ENCODE peak calls at places on chromosomes 2 and 18, in ten cellular contexts. One of them, this sample, is unnamed. For H3K4me1, the result is how much of the 10 kb centered on the place peaks cover.

GRCh38 chr2:212854116-212854515 is 297.3 kb downstream of the IKZF2 start:
- DNase-seq in colonic mucosa: no peak
- DNase-seq in naive thymus-derived CD4-positive, alpha-beta T cell: no peak
- DNase-seq in adrenal gland: no peak
- DNase-seq in DND-41: no peak
- DNase-seq in thoracic aorta: no peak
- DNase-seq in heart right ventricle: no peak
- DNase-seq in tibial artery: no peak
- DNase-seq in SJSA1: no peak
- DNase-seq in hepatocyte: no peak
- DNase-seq in this sample: no peak

GRCh38 chr2:179272406-179273192 is 8.0 kb upstream of the SESTD1 start:
- DNase-seq in colonic mucosa: no peak
- DNase-seq in naive thymus-derived CD4-positive, alpha-beta T cell: no peak
- DNase-seq in adrenal gland: no peak
- DNase-seq in DND-41: no peak
- DNase-seq in thoracic aorta: no peak
- DNase-seq in heart right ventricle: no peak
- DNase-seq in tibial artery: no peak
- DNase-seq in SJSA1: no peak
- DNase-seq in hepatocyte: peak
- DNase-seq in this sample: no peak

GRCh38 chr2:216044883-216045499 is 31.6 kb upstream of the MREG start:
- DNase-seq in colonic mucosa: no peak
- DNase-seq in naive thymus-derived CD4-positive, alpha-beta T cell: no peak
- DNase-seq in adrenal gland: no peak
- DNase-seq in DND-41: no peak
- DNase-seq in thoracic aorta: no peak
- DNase-seq in heart right ventricle: no peak
- DNase-seq in tibial artery: no peak
- DNase-seq in SJSA1: no peak
- DNase-seq in hepatocyte: no peak
- DNase-seq in this sample: no peak

GRCh38 chr2:241777686-241778627 is 1.3 kb downstream of the GAL3ST2 start:
- DNase-seq in colonic mucosa: peak
- DNase-seq in naive thymus-derived CD4-positive, alpha-beta T cell: no peak
- DNase-seq in adrenal gland: no peak
- DNase-seq in DND-41: no peak
- DNase-seq in thoracic aorta: no peak
- DNase-seq in heart right ventricle: no peak
- DNase-seq in tibial artery: no peak
- DNase-seq in SJSA1: peak
- DNase-seq in hepatocyte: no peak
- DNase-seq in this sample: no peak

GRCh38 chr18:21489919-21490495 is 110.5 kb downstream of the ESCO1 start:
- DNase-seq in colonic mucosa: no peak
- DNase-seq in naive thymus-derived CD4-positive, alpha-beta T cell: no peak
- DNase-seq in adrenal gland: no peak
- DNase-seq in DND-41: no peak
- DNase-seq in thoracic aorta: no peak
- DNase-seq in heart right ventricle: no peak
- DNase-seq in tibial artery: no peak
- DNase-seq in SJSA1: no peak
- DNase-seq in hepatocyte: no peak
- DNase-seq in this sample: no peak

GRCh38 chr18:10927290-10927979 is 221.9 kb downstream of the PIEZO2 start:
- DNase-seq in colonic mucosa: no peak
- DNase-seq in naive thymus-derived CD4-positive, alpha-beta T cell: no peak
- DNase-seq in adrenal gland: no peak
- DNase-seq in DND-41: no peak
- DNase-seq in thoracic aorta: no peak
- DNase-seq in heart right ventricle: no peak
- DNase-seq in tibial artery: no peak
- DNase-seq in SJSA1: peak
- DNase-seq in hepatocyte: no peak
- DNase-seq in this sample: no peak

GRCh38 chr2:207475546-207475945 is 54.2 kb upstream of the CREB1 start:
- DNase-seq in colonic mucosa: no peak
- DNase-seq in naive thymus-derived CD4-positive, alpha-beta T cell: no peak
- DNase-seq in adrenal gland: no peak
- DNase-seq in DND-41: no peak
- DNase-seq in thoracic aorta: no peak
- DNase-seq in heart right ventricle: no peak
- DNase-seq in tibial artery: no peak
- DNase-seq in SJSA1: no peak
- DNase-seq in hepatocyte: no peak
- DNase-seq in this sample: no peak

GRCh38 chr2:27833931-27834330 is 56.3 kb downstream of the RBKS start:
- DNase-seq in colonic mucosa: no peak
- DNase-seq in naive thymus-derived CD4-positive, alpha-beta T cell: no peak
- DNase-seq in adrenal gland: no peak
- DNase-seq in DND-41: no peak
- DNase-seq in thoracic aorta: no peak
- DNase-seq in heart right ventricle: no peak
- DNase-seq in tibial artery: no peak
- DNase-seq in SJSA1: no peak
- DNase-seq in hepatocyte: no peak
- DNase-seq in this sample: no peak

GRCh38 chr2:170002096-170002495 is 174.8 kb downstream of the UBR3 start:
- DNase-seq in colonic mucosa: no peak
- DNase-seq in naive thymus-derived CD4-positive, alpha-beta T cell: no peak
- DNase-seq in adrenal gland: no peak
- DNase-seq in DND-41: no peak
- DNase-seq in thoracic aorta: no peak
- DNase-seq in heart right ventricle: no peak
- DNase-seq in tibial artery: no peak
- DNase-seq in SJSA1: no peak
- DNase-seq in hepatocyte: no peak
- DNase-seq in this sample: no peak

GRCh38 chr2:15313657-15314056 is 247.5 kb downstream of the NBAS start:
- DNase-seq in colonic mucosa: no peak
- DNase-seq in naive thymus-derived CD4-positive, alpha-beta T cell: no peak
- DNase-seq in adrenal gland: no peak
- DNase-seq in DND-41: peak
- DNase-seq in thoracic aorta: no peak
- DNase-seq in heart right ventricle: no peak
- DNase-seq in tibial artery: no peak
- DNase-seq in SJSA1: no peak
- DNase-seq in hepatocyte: no peak
- DNase-seq in this sample: no peak

GRCh38 chr18:54835944-54836343 is 7.7 kb downstream of the RAB27B start:
- DNase-seq in colonic mucosa: no peak
- DNase-seq in naive thymus-derived CD4-positive, alpha-beta T cell: no peak
- DNase-seq in adrenal gland: no peak
- DNase-seq in DND-41: peak
- DNase-seq in thoracic aorta: no peak
- DNase-seq in heart right ventricle: no peak
- DNase-seq in tibial artery: no peak
- DNase-seq in SJSA1: no peak
- DNase-seq in hepatocyte: no peak
- DNase-seq in this sample: no peak

GRCh38 chr2:172342611-172343010 is 84.8 kb upstream of the ITGA6 start:
- DNase-seq in colonic mucosa: no peak
- DNase-seq in naive thymus-derived CD4-positive, alpha-beta T cell: no peak
- DNase-seq in adrenal gland: no peak
- DNase-seq in DND-41: no peak
- DNase-seq in thoracic aorta: no peak
- DNase-seq in heart right ventricle: no peak
- DNase-seq in tibial artery: no peak
- DNase-seq in SJSA1: no peak
- DNase-seq in hepatocyte: no peak
- DNase-seq in this sample: no peak

GRCh38 chr2:240024766-240025165 is 376 bp downstream of the NDUFA10 start:
- DNase-seq in colonic mucosa: no peak
- DNase-seq in naive thymus-derived CD4-positive, alpha-beta T cell: no peak
- DNase-seq in adrenal gland: no peak
- DNase-seq in DND-41: peak
- DNase-seq in thoracic aorta: no peak
- DNase-seq in heart right ventricle: no peak
- DNase-seq in tibial artery: no peak
- DNase-seq in SJSA1: no peak
- DNase-seq in hepatocyte: peak
- DNase-seq in this sample: no peak

GRCh38 chr2:40534528-40534927 is 82.6 kb upstream of the SLC8A1 start:
- DNase-seq in colonic mucosa: no peak
- DNase-seq in naive thymus-derived CD4-positive, alpha-beta T cell: no peak
- DNase-seq in adrenal gland: no peak
- DNase-seq in DND-41: no peak
- DNase-seq in thoracic aorta: no peak
- DNase-seq in heart right ventricle: no peak
- DNase-seq in tibial artery: no peak
- DNase-seq in SJSA1: no peak
- DNase-seq in hepatocyte: no peak
- DNase-seq in this sample: no peak

GRCh38 chr2:152929628-152930027 is 211.2 kb downstream of the ARL6IP6 start:
- DNase-seq in colonic mucosa: no peak
- DNase-seq in naive thymus-derived CD4-positive, alpha-beta T cell: no peak
- DNase-seq in adrenal gland: no peak
- DNase-seq in DND-41: no peak
- DNase-seq in thoracic aorta: no peak
- DNase-seq in heart right ventricle: no peak
- DNase-seq in tibial artery: no peak
- DNase-seq in SJSA1: no peak
- DNase-seq in hepatocyte: no peak
- DNase-seq in this sample: no peak

GRCh38 chr18:3458378-3458777 is 8.4 kb downstream of the TGIF1 start:
- DNase-seq in colonic mucosa: no peak
- DNase-seq in naive thymus-derived CD4-positive, alpha-beta T cell: no peak
- DNase-seq in adrenal gland: no peak
- DNase-seq in DND-41: no peak
- DNase-seq in thoracic aorta: no peak
- DNase-seq in heart right ventricle: no peak
- DNase-seq in tibial artery: no peak
- DNase-seq in SJSA1: no peak
- DNase-seq in hepatocyte: no peak
- DNase-seq in this sample: no peak
- H3K4me1 ChIP-seq in colonic mucosa: under half
- H3K4me1 ChIP-seq in naive thymus-derived CD4-positive, alpha-beta T cell: under half
- H3K4me1 ChIP-seq in adrenal gland: under half
- H3K4me1 ChIP-seq in DND-41: under half
- H3K4me1 ChIP-seq in thoracic aorta: under half
- H3K4me1 ChIP-seq in heart right ventricle: under half
- H3K4me1 ChIP-seq in tibial artery: under half
- H3K4me1 ChIP-seq in SJSA1: half or more
- H3K4me1 ChIP-seq in hepatocyte: under half
- H3K4me1 ChIP-seq in this sample: under half

GRCh38 chr2:121562269-121563176 is 31.8 kb downstream of the RNU4ATAC start:
- DNase-seq in colonic mucosa: no peak
- DNase-seq in naive thymus-derived CD4-positive, alpha-beta T cell: no peak
- DNase-seq in adrenal gland: no peak
- DNase-seq in DND-41: no peak
- DNase-seq in thoracic aorta: no peak
- DNase-seq in heart right ventricle: no peak
- DNase-seq in tibial artery: no peak
- DNase-seq in SJSA1: no peak
- DNase-seq in hepatocyte: no peak
- DNase-seq in this sample: no peak
- H3K4me1 ChIP-seq in colonic mucosa: under half
- H3K4me1 ChIP-seq in naive thymus-derived CD4-positive, alpha-beta T cell: under half
- H3K4me1 ChIP-seq in adrenal gland: half or more
- H3K4me1 ChIP-seq in DND-41: under half
- H3K4me1 ChIP-seq in thoracic aorta: under half
- H3K4me1 ChIP-seq in heart right ventricle: under half
- H3K4me1 ChIP-seq in tibial artery: under half
- H3K4me1 ChIP-seq in SJSA1: under half
- H3K4me1 ChIP-seq in hepatocyte: under half
- H3K4me1 ChIP-seq in this sample: under half

GRCh38 chr2:10267036-10267435 is 35.7 kb upstream of the HPCAL1 start:
- DNase-seq in colonic mucosa: no peak
- DNase-seq in naive thymus-derived CD4-positive, alpha-beta T cell: no peak
- DNase-seq in adrenal gland: peak
- DNase-seq in DND-41: no peak
- DNase-seq in thoracic aorta: no peak
- DNase-seq in heart right ventricle: no peak
- DNase-seq in tibial artery: peak
- DNase-seq in SJSA1: peak
- DNase-seq in hepatocyte: no peak
- DNase-seq in this sample: no peak
- H3K4me1 ChIP-seq in colonic mucosa: under half
- H3K4me1 ChIP-seq in naive thymus-derived CD4-positive, alpha-beta T cell: under half
- H3K4me1 ChIP-seq in adrenal gland: under half
- H3K4me1 ChIP-seq in DND-41: under half
- H3K4me1 ChIP-seq in thoracic aorta: under half
- H3K4me1 ChIP-seq in heart right ventricle: under half
- H3K4me1 ChIP-seq in tibial artery: under half
- H3K4me1 ChIP-seq in SJSA1: under half
- H3K4me1 ChIP-seq in hepatocyte: under half
- H3K4me1 ChIP-seq in this sample: under half

GRCh38 chr18:36658611-36659010 is 170.2 kb downstream of the TPGS2 start:
- DNase-seq in colonic mucosa: no peak
- DNase-seq in naive thymus-derived CD4-positive, alpha-beta T cell: no peak
- DNase-seq in adrenal gland: no peak
- DNase-seq in DND-41: no peak
- DNase-seq in thoracic aorta: no peak
- DNase-seq in heart right ventricle: no peak
- DNase-seq in tibial artery: no peak
- DNase-seq in SJSA1: no peak
- DNase-seq in hepatocyte: no peak
- DNase-seq in this sample: no peak

GRCh38 chr18:36655074-36655473 is 173.7 kb downstream of the TPGS2 start:
- DNase-seq in colonic mucosa: no peak
- DNase-seq in naive thymus-derived CD4-positive, alpha-beta T cell: no peak
- DNase-seq in adrenal gland: no peak
- DNase-seq in DND-41: no peak
- DNase-seq in thoracic aorta: no peak
- DNase-seq in heart right ventricle: no peak
- DNase-seq in tibial artery: no peak
- DNase-seq in SJSA1: no peak
- DNase-seq in hepatocyte: no peak
- DNase-seq in this sample: no peak

GRCh38 chr18:36653870-36654269 is 174.9 kb downstream of the TPGS2 start:
- DNase-seq in colonic mucosa: no peak
- DNase-seq in naive thymus-derived CD4-positive, alpha-beta T cell: no peak
- DNase-seq in adrenal gland: no peak
- DNase-seq in DND-41: no peak
- DNase-seq in thoracic aorta: no peak
- DNase-seq in heart right ventricle: no peak
- DNase-seq in tibial artery: no peak
- DNase-seq in SJSA1: no peak
- DNase-seq in hepatocyte: no peak
- DNase-seq in this sample: no peak

GRCh38 chr18:36653141-36653869 is 175.5 kb downstream of the TPGS2 start:
- DNase-seq in colonic mucosa: no peak
- DNase-seq in naive thymus-derived CD4-positive, alpha-beta T cell: no peak
- DNase-seq in adrenal gland: no peak
- DNase-seq in DND-41: no peak
- DNase-seq in thoracic aorta: no peak
- DNase-seq in heart right ventricle: no peak
- DNase-seq in tibial artery: no peak
- DNase-seq in SJSA1: no peak
- DNase-seq in hepatocyte: no peak
- DNase-seq in this sample: no peak

DNA sequence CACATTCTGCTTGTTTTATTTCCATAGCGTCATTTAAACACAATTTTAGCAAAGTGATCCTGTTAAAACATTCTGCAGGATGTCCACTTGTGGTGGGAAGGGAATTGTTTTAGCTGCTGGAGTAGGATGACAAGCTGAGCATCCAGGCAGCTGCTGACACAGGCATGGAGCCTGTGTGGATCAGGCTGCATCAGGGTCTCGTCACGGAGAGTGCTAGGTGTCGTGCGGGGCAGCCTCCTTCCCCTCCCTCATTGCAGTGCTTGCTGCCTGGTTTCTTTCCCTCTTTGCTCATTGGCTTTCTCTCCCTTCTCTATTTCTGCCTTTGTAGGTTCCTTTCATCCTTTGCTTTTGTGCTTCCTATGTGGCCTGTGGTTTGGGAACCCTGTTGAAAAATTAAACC is 172.9 kb downstream of the TPGS2 start:
- DNase-seq in colonic mucosa: no peak
- DNase-seq in naive thymus-derived CD4-positive, alpha-beta T cell: no peak
- DNase-seq in adrenal gland: no peak
- DNase-seq in DND-41: no peak
- DNase-seq in thoracic aorta: no peak
- DNase-seq in heart right ventricle: no peak
- DNase-seq in tibial artery: no peak
- DNase-seq in SJSA1: no peak
- DNase-seq in hepatocyte: no peak
- DNase-seq in this sample: no peak
- H3K4me1 ChIP-seq in colonic mucosa: under half
- H3K4me1 ChIP-seq in naive thymus-derived CD4-positive, alpha-beta T cell: under half
- H3K4me1 ChIP-seq in adrenal gland: under half
- H3K4me1 ChIP-seq in DND-41: under half
- H3K4me1 ChIP-seq in thoracic aorta: under half
- H3K4me1 ChIP-seq in heart right ventricle: under half
- H3K4me1 ChIP-seq in tibial artery: under half
- H3K4me1 ChIP-seq in SJSA1: under half
- H3K4me1 ChIP-seq in hepatocyte: under half
- H3K4me1 ChIP-seq in this sample: under half

This sample was measured in prostate gland.